ENCODE peak calls at places on chromosomes 12 and 14, in nine cellular contexts. One of them, this sample, is unnamed.

GRCh38 chr12:110068654-110069053 is 20.3 kb upstream of the C12orf76 start:
- DNase-seq in PC-3: no peak
- DNase-seq in psoas muscle: no peak
- DNase-seq in cardiac fibroblast: no peak
- DNase-seq in HL-60: no peak
- DNase-seq in fibroblast of pulmonary artery: no peak
- DNase-seq in A549: no peak
- DNase-seq in astrocyte of the cerebellum: no peak
- DNase-seq in OCI-LY7: no peak
- DNase-seq in this sample: no peak

GRCh38 chr14:74961238-74961911 is 6.0 kb upstream of the PGF start:
- DNase-seq in PC-3: no peak
- DNase-seq in psoas muscle: no peak
- DNase-seq in cardiac fibroblast: no peak
- DNase-seq in HL-60: no peak
- DNase-seq in fibroblast of pulmonary artery: no peak
- DNase-seq in A549: no peak
- DNase-seq in astrocyte of the cerebellum: no peak
- DNase-seq in OCI-LY7: no peak
- DNase-seq in this sample: no peak

GRCh38 chr12:105487961-105488360 is 157.5 kb downstream of the C12orf75 start:
- DNase-seq in PC-3: no peak
- DNase-seq in psoas muscle: no peak
- DNase-seq in cardiac fibroblast: peak; percentile 17
- DNase-seq in HL-60: no peak
- DNase-seq in fibroblast of pulmonary artery: peak; percentile 44
- DNase-seq in A549: no peak
- DNase-seq in astrocyte of the cerebellum: no peak
- DNase-seq in OCI-LY7: no peak
- DNase-seq in this sample: no peak

GRCh38 chr14:63611078-63611477 is 30.6 kb downstream of the WDR89 start:
- DNase-seq in PC-3: no peak
- DNase-seq in psoas muscle: no peak
- DNase-seq in cardiac fibroblast: no peak
- DNase-seq in HL-60: peak; percentile 58
- DNase-seq in fibroblast of pulmonary artery: peak; percentile 2
- DNase-seq in A549: no peak
- DNase-seq in astrocyte of the cerebellum: no peak
- DNase-seq in OCI-LY7: no peak
- DNase-seq in this sample: no peak

GRCh38 chr12:13713746-13714400 is 267.5 kb downstream of the GRIN2B start:
- DNase-seq in PC-3: no peak
- DNase-seq in psoas muscle: no peak
- DNase-seq in cardiac fibroblast: no peak
- DNase-seq in HL-60: no peak
- DNase-seq in fibroblast of pulmonary artery: no peak
- DNase-seq in A549: no peak
- DNase-seq in astrocyte of the cerebellum: no peak
- DNase-seq in OCI-LY7: no peak
- DNase-seq in this sample: no peak

GRCh38 chr14:87864356-87865230 is 128.4 kb downstream of the GALC start:
- DNase-seq in PC-3: no peak
- DNase-seq in psoas muscle: no peak
- DNase-seq in cardiac fibroblast: no peak
- DNase-seq in HL-60: no peak
- DNase-seq in fibroblast of pulmonary artery: no peak
- DNase-seq in A549: no peak
- DNase-seq in astrocyte of the cerebellum: no peak
- DNase-seq in OCI-LY7: no peak
- DNase-seq in this sample: no peak

GRCh38 chr14:63378444-63378843 is 59.7 kb upstream of the GPHB5 start:
- DNase-seq in PC-3: no peak
- DNase-seq in psoas muscle: no peak
- DNase-seq in cardiac fibroblast: no peak
- DNase-seq in HL-60: no peak
- DNase-seq in fibroblast of pulmonary artery: no peak
- DNase-seq in A549: no peak
- DNase-seq in astrocyte of the cerebellum: no peak
- DNase-seq in OCI-LY7: no peak
- DNase-seq in this sample: no peak

GRCh38 chr12:6666211-6666610 is 3.3 kb upstream of the ING4 start:
- DNase-seq in PC-3: no peak
- DNase-seq in psoas muscle: no peak
- DNase-seq in cardiac fibroblast: no peak
- DNase-seq in HL-60: no peak
- DNase-seq in fibroblast of pulmonary artery: no peak
- DNase-seq in A549: no peak
- DNase-seq in astrocyte of the cerebellum: peak; percentile 44
- DNase-seq in OCI-LY7: no peak
- DNase-seq in this sample: no peak

GRCh38 chr14:68651652-68652432 is 141.0 kb downstream of the ZFP36L1 start:
- DNase-seq in PC-3: no peak
- DNase-seq in psoas muscle: no peak
- DNase-seq in cardiac fibroblast: no peak
- DNase-seq in HL-60: no peak
- DNase-seq in fibroblast of pulmonary artery: no peak
- DNase-seq in A549: no peak
- DNase-seq in astrocyte of the cerebellum: no peak
- DNase-seq in OCI-LY7: no peak
- DNase-seq in this sample: no peak

GRCh38 chr12:97131220-97131981 is 224.3 kb downstream of the NEDD1 start:
- DNase-seq in PC-3: no peak
- DNase-seq in psoas muscle: no peak
- DNase-seq in cardiac fibroblast: no peak
- DNase-seq in HL-60: no peak
- DNase-seq in fibroblast of pulmonary artery: peak; percentile 2
- DNase-seq in A549: no peak
- DNase-seq in astrocyte of the cerebellum: no peak
- DNase-seq in OCI-LY7: no peak
- DNase-seq in this sample: no peak

GRCh38 chr12:115710104-115710564 is 567.4 kb downstream of the MED13L start:
- DNase-seq in PC-3: peak; percentile 55
- DNase-seq in psoas muscle: no peak
- DNase-seq in cardiac fibroblast: peak; percentile 49
- DNase-seq in HL-60: no peak
- DNase-seq in fibroblast of pulmonary artery: peak; percentile 64
- DNase-seq in A549: peak; percentile 7
- DNase-seq in astrocyte of the cerebellum: no peak
- DNase-seq in OCI-LY7: no peak
- DNase-seq in this sample: peak; percentile 10

GRCh38 chr12:95116773-95117172 is 43.4 kb upstream of the NR2C1 start:
- DNase-seq in PC-3: peak; percentile 95
- DNase-seq in psoas muscle: no peak
- DNase-seq in cardiac fibroblast: no peak
- DNase-seq in HL-60: no peak
- DNase-seq in fibroblast of pulmonary artery: no peak
- DNase-seq in A549: peak; percentile 36
- DNase-seq in astrocyte of the cerebellum: no peak
- DNase-seq in OCI-LY7: no peak
- DNase-seq in this sample: no peak

GRCh38 chr14:81018245-81018644 is 62.8 kb downstream of the TSHR start:
- DNase-seq in PC-3: no peak
- DNase-seq in psoas muscle: no peak
- DNase-seq in cardiac fibroblast: no peak
- DNase-seq in HL-60: peak; percentile 2
- DNase-seq in fibroblast of pulmonary artery: no peak
- DNase-seq in A549: no peak
- DNase-seq in astrocyte of the cerebellum: no peak
- DNase-seq in OCI-LY7: no peak
- DNase-seq in this sample: no peak

GRCh38 chr12:76880156-76881023 is 1.6 kb upstream of the CSRP2 start:
- DNase-seq in PC-3: no peak
- DNase-seq in psoas muscle: no peak
- DNase-seq in cardiac fibroblast: peak; percentile 48
- DNase-seq in HL-60: no peak
- DNase-seq in fibroblast of pulmonary artery: peak; percentile 20
- DNase-seq in A549: no peak
- DNase-seq in astrocyte of the cerebellum: no peak
- DNase-seq in OCI-LY7: no peak
- DNase-seq in this sample: no peak

GRCh38 chr12:76876696-76877229 is 2.1 kb downstream of the CSRP2 start:
- DNase-seq in PC-3: no peak
- DNase-seq in psoas muscle: no peak
- DNase-seq in cardiac fibroblast: no peak
- DNase-seq in HL-60: no peak
- DNase-seq in fibroblast of pulmonary artery: no peak
- DNase-seq in A549: no peak
- DNase-seq in astrocyte of the cerebellum: no peak
- DNase-seq in OCI-LY7: no peak
- DNase-seq in this sample: no peak

GRCh38 chr12:76879710-76880025 is 849 bp upstream of the CSRP2 start:
- DNase-seq in PC-3: no peak
- DNase-seq in psoas muscle: no peak
- DNase-seq in cardiac fibroblast: no peak
- DNase-seq in HL-60: no peak
- DNase-seq in fibroblast of pulmonary artery: no peak
- DNase-seq in A549: no peak
- DNase-seq in astrocyte of the cerebellum: no peak
- DNase-seq in OCI-LY7: no peak
- DNase-seq in this sample: no peak

GRCh38 chr12:76878899-76879709 is at the start of gene CSRP2:
- DNase-seq in PC-3: peak; percentile 92
- DNase-seq in psoas muscle: peak; percentile 91
- DNase-seq in cardiac fibroblast: peak; percentile 89
- DNase-seq in HL-60: peak; percentile 35
- DNase-seq in fibroblast of pulmonary artery: peak; percentile 78
- DNase-seq in A549: peak; percentile 86
- DNase-seq in astrocyte of the cerebellum: peak; percentile 66
- DNase-seq in OCI-LY7: peak; percentile 78
- DNase-seq in this sample: no peak

DNA sequence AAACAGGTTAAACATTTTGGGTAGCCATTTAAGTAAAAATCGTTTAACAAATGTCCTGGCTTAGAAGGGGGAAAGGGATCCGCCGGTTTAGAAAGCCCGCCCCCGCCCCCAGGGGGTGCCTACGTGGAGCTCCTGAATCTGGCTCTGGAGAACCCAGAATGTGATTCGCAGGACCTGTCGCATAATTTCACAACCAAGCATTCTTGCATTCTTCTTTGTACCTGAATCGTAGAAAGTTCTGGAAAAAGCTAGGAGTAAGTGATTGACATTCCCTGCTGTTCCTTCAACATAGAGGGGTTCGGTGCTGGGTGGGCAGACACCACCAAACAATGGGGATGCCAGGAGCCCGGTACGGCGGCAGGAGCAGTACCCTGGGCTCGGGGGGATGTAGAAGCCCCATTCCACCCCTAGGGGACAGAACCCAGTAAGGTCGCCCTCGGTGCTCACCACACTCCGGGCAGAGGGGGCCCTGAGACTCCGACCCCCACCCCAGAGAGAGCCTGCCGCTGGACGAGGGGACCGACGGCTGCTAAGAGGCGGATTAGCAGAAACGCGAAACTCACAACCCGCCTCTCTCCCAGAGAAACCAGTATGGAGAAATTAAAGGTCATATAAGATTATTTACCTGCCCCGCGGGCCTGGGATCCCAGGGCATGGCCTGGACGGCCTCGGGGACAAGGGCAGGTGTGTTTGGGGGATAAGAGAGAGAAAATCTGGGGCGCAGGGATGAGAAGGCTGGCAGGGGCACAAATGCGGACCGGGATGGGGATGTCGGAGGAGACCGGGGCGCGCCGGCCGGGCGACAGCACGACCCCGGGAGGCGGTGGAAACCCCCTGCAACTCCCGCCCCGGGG is 547 bp downstream of the CSRP2 start:
- DNase-seq in PC-3: peak; percentile 30
- DNase-seq in psoas muscle: peak; percentile 47
- DNase-seq in cardiac fibroblast: peak; percentile 11
- DNase-seq in HL-60: no peak
- DNase-seq in fibroblast of pulmonary artery: peak; percentile 18
- DNase-seq in A549: peak; percentile 70
- DNase-seq in astrocyte of the cerebellum: no peak
- DNase-seq in OCI-LY7: peak; percentile 59
- DNase-seq in this sample: no peak
- TF ChIP-seq CTCF in PC-3: peak; percentile 29
- TF ChIP-seq CTCF in psoas muscle: no peak
- TF ChIP-seq CTCF in cardiac fibroblast: peak; percentile 13
- TF ChIP-seq CTCF in HL-60: no peak
- TF ChIP-seq CTCF in fibroblast of pulmonary artery: peak; percentile 13
- TF ChIP-seq CTCF in A549: no peak
- TF ChIP-seq CTCF in astrocyte of the cerebellum: peak; percentile 19
- TF ChIP-seq CTCF in OCI-LY7: peak; percentile 62
- TF ChIP-seq CTCF in this sample: peak; percentile 23

GRCh38 chr12:48183091-48183875 is at the start of gene CCDC184:
- DNase-seq in PC-3: peak; percentile 15
- DNase-seq in psoas muscle: peak; percentile 74
- DNase-seq in cardiac fibroblast: peak; percentile 84
- DNase-seq in HL-60: peak; percentile 52
- DNase-seq in fibroblast of pulmonary artery: peak; percentile 81
- DNase-seq in A549: peak; percentile 83
- DNase-seq in astrocyte of the cerebellum: no peak
- DNase-seq in OCI-LY7: peak; percentile 85
- DNase-seq in this sample: no peak
- H3K4me3 ChIP-seq in PC-3: peak within 1 kb of the TSS; percentile 56
- H3K4me3 ChIP-seq in psoas muscle: peak within 1 kb of the TSS; percentile 74
- H3K4me3 ChIP-seq in cardiac fibroblast: peak within 1 kb of the TSS; percentile 73
- H3K4me3 ChIP-seq in HL-60: peak within 1 kb of the TSS; percentile 45
- H3K4me3 ChIP-seq in fibroblast of pulmonary artery: peak within 1 kb of the TSS; percentile 73
- H3K4me3 ChIP-seq in A549: peak within 1 kb of the TSS; percentile 64
- H3K4me3 ChIP-seq in astrocyte of the cerebellum: peak within 1 kb of the TSS; percentile 69
- H3K4me3 ChIP-seq in OCI-LY7: peak within 1 kb of the TSS; percentile 78
- H3K4me3 ChIP-seq in this sample: peak within 1 kb of the TSS; percentile 64

GRCh38 chr12:112013601-112014402 is 576 bp downstream of the ERP29 start:
- DNase-seq in PC-3: peak; percentile 84
- DNase-seq in psoas muscle: peak; percentile 71
- DNase-seq in cardiac fibroblast: peak; percentile 78
- DNase-seq in HL-60: peak; percentile 88
- DNase-seq in fibroblast of pulmonary artery: peak; percentile 82
- DNase-seq in A549: peak; percentile 44
- DNase-seq in astrocyte of the cerebellum: no peak
- DNase-seq in OCI-LY7: peak; percentile 88
- DNase-seq in this sample: peak; percentile 39
- TF ChIP-seq CTCF in PC-3: no peak
- TF ChIP-seq CTCF in psoas muscle: no peak
- TF ChIP-seq CTCF in cardiac fibroblast: no peak
- TF ChIP-seq CTCF in HL-60: no peak
- TF ChIP-seq CTCF in fibroblast of pulmonary artery: no peak
- TF ChIP-seq CTCF in A549: no peak
- TF ChIP-seq CTCF in astrocyte of the cerebellum: no peak
- TF ChIP-seq CTCF in OCI-LY7: no peak
- TF ChIP-seq CTCF in this sample: no peak

DNA sequence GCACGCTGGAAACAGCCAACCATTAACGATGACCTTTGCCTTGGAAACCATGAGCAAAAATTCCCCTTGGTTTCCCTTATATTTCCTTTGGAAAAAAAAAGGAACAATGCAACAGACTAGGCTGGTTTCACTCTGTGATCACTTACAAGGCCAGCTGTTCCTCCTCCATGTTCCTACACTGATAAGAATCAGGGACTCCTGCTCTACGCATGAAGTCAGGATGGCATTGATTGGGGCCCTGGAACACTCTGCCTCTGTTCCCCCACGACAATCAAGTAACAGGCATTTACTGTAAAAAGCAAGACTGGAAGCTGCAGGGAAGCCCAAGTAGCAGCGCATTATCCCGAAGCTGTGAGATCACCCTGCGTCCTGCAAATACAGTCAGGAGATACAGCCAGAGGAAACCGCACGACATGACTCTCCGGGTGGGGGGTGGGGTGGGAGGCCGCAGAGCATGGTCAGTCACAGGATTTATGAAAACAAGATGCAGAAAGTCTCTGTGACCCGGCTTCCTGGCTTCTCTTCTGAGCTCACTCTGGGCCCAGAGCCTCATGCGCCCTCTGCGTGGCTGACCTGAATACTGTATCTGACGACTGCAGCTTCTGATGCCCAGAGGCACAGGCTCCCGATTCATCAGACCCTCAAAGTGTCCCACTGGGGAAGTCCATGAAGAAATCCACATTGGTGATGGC is 31.1 kb downstream of the SSH1 start:
- DNase-seq in PC-3: no peak
- DNase-seq in psoas muscle: peak; percentile 78
- DNase-seq in cardiac fibroblast: peak; percentile 93
- DNase-seq in HL-60: peak; percentile 17
- DNase-seq in fibroblast of pulmonary artery: peak; percentile 96
- DNase-seq in A549: no peak
- DNase-seq in astrocyte of the cerebellum: peak; percentile 87
- DNase-seq in OCI-LY7: no peak
- DNase-seq in this sample: peak; percentile 95
- H3K4me3 ChIP-seq in PC-3: no peak overlapping the region
- H3K4me3 ChIP-seq in psoas muscle: peak overlapping the region; percentile 35
- H3K4me3 ChIP-seq in cardiac fibroblast: no peak overlapping the region
- H3K4me3 ChIP-seq in HL-60: no peak overlapping the region
- H3K4me3 ChIP-seq in fibroblast of pulmonary artery: peak overlapping the region; percentile 37
- H3K4me3 ChIP-seq in A549: no peak overlapping the region
- H3K4me3 ChIP-seq in astrocyte of the cerebellum: no peak overlapping the region
- H3K4me3 ChIP-seq in OCI-LY7: no peak overlapping the region
- H3K4me3 ChIP-seq in this sample: peak overlapping the region; percentile 3

This sample was measured in AG09309.